ENCODE peak calls at places on chromosomes 5 and 9, in five cellular contexts. One of them, this sample, is unnamed.

GRCh38 chr9:76980566-76980965 is 38.9 kb upstream of the FOXB2 start:
- DNase-seq in nucleus accumbens: no peak
- DNase-seq in effector CD4-positive, alpha-beta T cell: no peak
- DNase-seq in Caki2: no peak
- DNase-seq in T-helper 9 cell: no peak
- DNase-seq in this sample: no peak

GRCh38 chr5:65483474-65484346 is 2.0 kb upstream of the ADAMTS6 start:
- DNase-seq in T-helper 9 cell: no peak
- DNase-seq in nucleus accumbens: no peak
- DNase-seq in Caki2: peak
- DNase-seq in effector CD4-positive, alpha-beta T cell: no peak
- DNase-seq in this sample: peak

GRCh38 chr9:112061152-112061740 is 113.9 kb downstream of the SUSD1 start:
- DNase-seq in effector CD4-positive, alpha-beta T cell: peak
- DNase-seq in T-helper 9 cell: no peak
- DNase-seq in Caki2: peak
- DNase-seq in nucleus accumbens: no peak
- DNase-seq in this sample: peak

GRCh38 chr5:16585028-16585667 is 31.6 kb downstream of the RETREG1 start:
- DNase-seq in T-helper 9 cell: no peak
- DNase-seq in Caki2: no peak
- DNase-seq in effector CD4-positive, alpha-beta T cell: no peak
- DNase-seq in nucleus accumbens: no peak
- DNase-seq in this sample: no peak

GRCh38 chr9:98331536-98332259 is 76.2 kb upstream of the TBC1D2 start:
- DNase-seq in effector CD4-positive, alpha-beta T cell: no peak
- DNase-seq in Caki2: no peak
- DNase-seq in T-helper 9 cell: no peak
- DNase-seq in nucleus accumbens: no peak
- DNase-seq in this sample: no peak

GRCh38 chr5:181152406-181152805 is 5.0 kb downstream of the OR2V2 start:
- DNase-seq in nucleus accumbens: no peak
- DNase-seq in Caki2: peak
- DNase-seq in T-helper 9 cell: no peak
- DNase-seq in effector CD4-positive, alpha-beta T cell: no peak
- DNase-seq in this sample: no peak

GRCh38 chr9:95910770-95911340 is 35.4 kb downstream of the ERCC6L2 start:
- DNase-seq in T-helper 9 cell: no peak
- DNase-seq in Caki2: no peak
- DNase-seq in effector CD4-positive, alpha-beta T cell: no peak
- DNase-seq in nucleus accumbens: no peak
- DNase-seq in this sample: no peak

GRCh38 chr9:19379283-19379682 is 753 bp downstream of the RPS6 start:
- DNase-seq in effector CD4-positive, alpha-beta T cell: no peak
- DNase-seq in T-helper 9 cell: no peak
- DNase-seq in Caki2: no peak
- DNase-seq in nucleus accumbens: no peak
- DNase-seq in this sample: no peak

GRCh38 chr5:15463231-15463630 is 36.7 kb upstream of the FBXL7 start:
- DNase-seq in effector CD4-positive, alpha-beta T cell: no peak
- DNase-seq in Caki2: no peak
- DNase-seq in T-helper 9 cell: no peak
- DNase-seq in nucleus accumbens: no peak
- DNase-seq in this sample: no peak

GRCh38 chr5:103461223-103461622 is 101.4 kb downstream of the NUDT12 start:
- DNase-seq in effector CD4-positive, alpha-beta T cell: no peak
- DNase-seq in T-helper 9 cell: no peak
- DNase-seq in nucleus accumbens: no peak
- DNase-seq in Caki2: peak
- DNase-seq in this sample: no peak

GRCh38 chr9:132141948-132142594 is 19.8 kb upstream of the NTNG2 start:
- DNase-seq in T-helper 9 cell: no peak
- DNase-seq in Caki2: no peak
- DNase-seq in nucleus accumbens: no peak
- DNase-seq in effector CD4-positive, alpha-beta T cell: no peak
- DNase-seq in this sample: no peak

GRCh38 chr5:149227168-149227826 is 44.4 kb upstream of the AFAP1L1 start:
- DNase-seq in nucleus accumbens: no peak
- DNase-seq in effector CD4-positive, alpha-beta T cell: no peak
- DNase-seq in Caki2: peak
- DNase-seq in T-helper 9 cell: no peak
- DNase-seq in this sample: no peak

GRCh38 chr5:174145821-174146220 is 100.3 kb downstream of the NSG2 start:
- DNase-seq in Caki2: no peak
- DNase-seq in nucleus accumbens: peak
- DNase-seq in effector CD4-positive, alpha-beta T cell: no peak
- DNase-seq in T-helper 9 cell: no peak
- DNase-seq in this sample: peak

GRCh38 chr5:66382152-66382551 is 214.0 kb upstream of the MAST4 start:
- DNase-seq in nucleus accumbens: no peak
- DNase-seq in Caki2: no peak
- DNase-seq in effector CD4-positive, alpha-beta T cell: no peak
- DNase-seq in T-helper 9 cell: no peak
- DNase-seq in this sample: no peak

GRCh38 chr9:122053951-122054350 is 39.2 kb downstream of the TTLL11 start:
- DNase-seq in Caki2: no peak
- DNase-seq in effector CD4-positive, alpha-beta T cell: no peak
- DNase-seq in T-helper 9 cell: no peak
- DNase-seq in nucleus accumbens: no peak
- DNase-seq in this sample: no peak

GRCh38 chr9:81499571-81499970 is 189.8 kb downstream of the TLE1 start:
- DNase-seq in nucleus accumbens: no peak
- DNase-seq in effector CD4-positive, alpha-beta T cell: no peak
- DNase-seq in Caki2: no peak
- DNase-seq in T-helper 9 cell: no peak
- DNase-seq in this sample: no peak

GRCh38 chr5:78592735-78593386 is 55.7 kb downstream of the LHFPL2 start:
- DNase-seq in nucleus accumbens: no peak
- DNase-seq in effector CD4-positive, alpha-beta T cell: no peak
- DNase-seq in T-helper 9 cell: no peak
- DNase-seq in Caki2: no peak
- DNase-seq in this sample: no peak

GRCh38 chr5:155004138-155004744 is 9.3 kb upstream of the KIF4B start:
- DNase-seq in T-helper 9 cell: no peak
- DNase-seq in effector CD4-positive, alpha-beta T cell: no peak
- DNase-seq in nucleus accumbens: no peak
- DNase-seq in Caki2: no peak
- DNase-seq in this sample: no peak

GRCh38 chr5:4189317-4189716 is 593.7 kb downstream of the IRX1 start:
- DNase-seq in effector CD4-positive, alpha-beta T cell: no peak
- DNase-seq in Caki2: no peak
- DNase-seq in nucleus accumbens: no peak
- DNase-seq in T-helper 9 cell: no peak
- DNase-seq in this sample: no peak

GRCh38 chr5:60295423-60295822 is 401.9 kb upstream of the PDE4D start:
- DNase-seq in Caki2: peak
- DNase-seq in T-helper 9 cell: no peak
- DNase-seq in nucleus accumbens: peak
- DNase-seq in effector CD4-positive, alpha-beta T cell: no peak
- DNase-seq in this sample: peak

This sample was measured in putamen.